ENCODE peak calls at places on chromosomes 12 and 14, in four cellular contexts. Z, G, U and P are unnamed samples.

GRCh38 chr14:65817011-65817410 is 404.5 kb downstream of the FUT8 start:
- DNase-seq in Z (no peak), G (no peak), U (no peak), P (no peak)

GRCh38 chr12:10175849-10176641 is 2.8 kb upstream of the TMEM52B start:
- DNase-seq in Z (no peak), G (no peak), U (no peak), P (no peak)

GRCh38 chr12:116604883-116605641 is 45.9 kb downstream of the MAP1LC3B2 start:
- DNase-seq in Z (no peak), G (no peak), U (no peak), P (no peak)

GRCh38 chr12:14915736-14916135 is 22.6 kb downstream of the ERP27 start:
- DNase-seq in Z (no peak), G (no peak), U (no peak), P (peak)

GRCh38 chr12:95429172-95429510 is 44.8 kb upstream of the METAP2 start:
- DNase-seq in Z (no peak), G (no peak), U (no peak), P (no peak)

GRCh38 chr14:73231874-73232851 is 5.1 kb upstream of the PAPLN start:
- DNase-seq in Z (no peak), G (no peak), U (no peak), P (peak)

GRCh38 chr12:92108651-92109050 is 37.0 kb downstream of the BTG1 start:
- DNase-seq in Z (no peak), G (no peak), U (no peak), P (peak)

GRCh38 chr12:38744056-38744455 is 161.3 kb downstream of the CPNE8 start:
- DNase-seq in Z (no peak), G (no peak), U (peak), P (no peak)

GRCh38 chr12:107929436-107929835 is 154.9 kb downstream of the ASCL4 start:
- DNase-seq in Z (no peak), G (no peak), U (no peak), P (peak)

GRCh38 chr14:39228509-39229221 is 5.0 kb upstream of the MIA2 start:
- DNase-seq in Z (no peak), G (no peak), U (no peak), P (no peak)